ENCODE peak calls at places on chromosomes 5 and 9, in nine cellular contexts. Y, M, H, Z, P, U, T, F and Q are unnamed samples.
A peak's percentile ranks its signal among the peaks of the same experiment; 100 is the strongest.

GRCh38 chr5:158727771-158728311 is 371.9 kb downstream of the EBF1 start:
- DNase-seq in F (no peak), U (peak; percentile 9), M (no peak), H (no peak), P (no peak), Z (peak; percentile 1), T (no peak), Y (no peak), Q (no peak)

GRCh38 chr5:144273232-144274027 is 102.8 kb downstream of the KCTD16 start:
- DNase-seq in U (no peak), T (no peak), H (no peak), P (no peak), M (no peak), F (no peak), Z (no peak), Y (no peak), Q (no peak)

GRCh38 chr9:88659126-88659525 is 124.1 kb downstream of the NXNL2 start:
- DNase-seq in F (no peak), Y (no peak), M (no peak), T (no peak), U (no peak), Z (no peak), H (no peak), P (no peak), Q (no peak)

GRCh38 chr9:72396247-72397091 is 31.5 kb upstream of the ZFAND5 start:
- DNase-seq in H (no peak), M (peak; percentile 73), T (no peak), P (no peak), F (no peak), Y (no peak), Z (peak; percentile 54), U (peak; percentile 77), Q (peak; percentile 41)

GRCh38 chr5:146208916-146209522 is 5.6 kb downstream of the RBM27 start:
- DNase-seq in H (peak; percentile 26), F (no peak), T (no peak), Y (no peak), P (no peak), Z (no peak), M (no peak), U (no peak), Q (no peak)

GRCh38 chr9:107559499-107560086 is 70.0 kb upstream of the KLF4 start:
- DNase-seq in T (no peak), Y (no peak), H (no peak), U (no peak), Z (no peak), P (no peak), F (no peak), M (no peak), Q (no peak)

GRCh38 chr9:80839821-80840670 is 849.3 kb downstream of the TLE1 start:
- DNase-seq in T (no peak), U (no peak), Z (no peak), M (no peak), F (no peak), P (no peak), Y (no peak), H (no peak), Q (no peak)

GRCh38 chr5:13488254-13488931 is 456.1 kb downstream of the DNAH5 start:
- DNase-seq in Z (no peak), H (no peak), Y (no peak), T (no peak), F (no peak), P (no peak), M (no peak), U (no peak), Q (no peak)

GRCh38 chr9:136665111-136665703 is 2.5 kb downstream of the EGFL7 start:
- DNase-seq in Z (no peak), U (peak; percentile 28), T (no peak), M (no peak), H (peak; percentile 92), P (no peak), F (no peak), Y (no peak), Q (no peak)

GRCh38 chr9:10678010-10678409 is 65.2 kb upstream of the PTPRD start:
- DNase-seq in H (no peak), F (no peak), P (no peak), Y (no peak), T (no peak), M (no peak), U (no peak), Z (no peak), Q (no peak)

DNA sequence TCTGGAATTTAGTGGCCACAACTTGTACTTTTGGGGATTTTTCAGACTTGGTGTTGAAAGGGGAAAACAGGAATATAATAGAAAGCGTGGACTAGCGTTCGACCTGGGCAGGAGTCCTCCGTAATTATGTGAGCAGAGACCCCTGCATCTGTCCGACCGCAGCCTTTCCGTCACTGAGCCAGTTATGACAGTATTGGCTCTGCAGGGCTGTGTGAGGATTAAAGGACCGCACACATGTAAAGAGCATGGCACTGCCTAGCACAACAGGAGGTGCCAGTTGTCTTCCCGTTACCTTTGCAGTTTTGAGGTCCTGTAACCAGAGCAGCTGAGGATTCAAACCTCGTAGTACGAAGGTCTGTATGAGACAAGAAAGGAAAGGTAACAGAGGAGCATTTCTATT is 1.2 kb downstream of the B4GALT7 start:
- DNase-seq in T (no peak), H (no peak), Y (no peak), F (no peak), M (no peak), Z (no peak), U (no peak), P (no peak), Q (no peak)
- H3K4me3 ChIP-seq in T (no peak overlapping the region), H (peak overlapping the region; percentile 81), Y (peak overlapping the region; percentile 90), F (peak overlapping the region; percentile 92), M (peak overlapping the region; percentile 70), Z (peak overlapping the region; percentile 84), U (peak overlapping the region; percentile 90), P (peak overlapping the region; percentile 85), Q (peak overlapping the region; percentile 95)

GRCh38 chr5:99331061-99331460 is 402.3 kb upstream of the CHD1 start:
- DNase-seq in H (no peak), M (no peak), Y (no peak), P (no peak), T (no peak), F (no peak), Z (no peak), U (no peak), Q (no peak)

DNA sequence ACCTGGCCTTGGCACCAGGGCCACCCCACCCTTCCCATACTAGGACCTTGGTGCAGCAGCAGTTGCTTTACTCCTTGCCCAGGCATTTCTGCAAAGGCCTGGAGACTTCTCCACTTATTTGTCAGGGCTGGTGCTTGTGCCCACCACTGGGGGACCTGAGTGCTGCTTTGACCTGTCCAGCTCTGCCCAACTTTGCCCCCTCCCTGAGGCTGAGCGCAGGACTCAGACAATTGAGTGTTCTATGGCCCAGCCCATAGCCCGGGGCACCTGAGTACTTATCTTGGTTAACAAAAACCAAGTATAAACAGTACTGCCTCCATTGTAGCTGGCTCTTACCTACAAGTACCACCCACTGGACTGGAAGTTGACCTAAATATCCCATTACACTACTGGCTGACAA is 406.1 kb upstream of the CHD1 start:
- DNase-seq in Y (no peak), T (no peak), U (no peak), F (no peak), M (no peak), P (no peak), H (no peak), Z (no peak), Q (no peak)
- TF ChIP-seq MAX in Y (no peak), T (no peak), U (no peak), F (no peak), M (no peak), P (no peak), H (no peak), Z (no peak), Q (no peak)

DNA sequence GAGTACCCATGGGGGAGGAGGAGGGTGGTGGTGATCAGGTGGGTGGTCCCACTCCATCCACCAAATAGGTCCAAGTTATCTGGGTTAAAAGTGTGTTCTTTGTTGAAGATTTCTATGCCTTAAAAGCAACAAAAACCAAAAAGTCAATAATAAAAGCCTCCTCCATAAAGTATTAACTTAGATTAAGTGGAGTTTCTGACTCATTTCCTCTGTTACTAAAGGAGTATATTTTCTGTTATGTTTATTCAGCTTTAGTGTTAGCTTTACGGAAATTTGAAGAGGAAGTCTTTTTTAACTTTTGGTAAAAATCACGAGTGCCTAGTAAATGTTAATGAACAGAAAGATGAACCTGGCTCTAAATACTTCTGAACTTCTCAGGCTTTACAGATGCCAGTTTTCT is 17.8 kb downstream of the FBXO38 start:
- DNase-seq in T (no peak), Z (no peak), F (no peak), U (peak; percentile 89), H (no peak), P (no peak), Y (no peak), M (no peak), Q (no peak)
- H3K4me3 ChIP-seq in T (no peak overlapping the region), Z (no peak overlapping the region), F (no peak overlapping the region), U (peak overlapping the region; percentile 27), H (no peak overlapping the region), P (no peak overlapping the region), Y (no peak overlapping the region), M (no peak overlapping the region), Q (no peak overlapping the region)

DNA sequence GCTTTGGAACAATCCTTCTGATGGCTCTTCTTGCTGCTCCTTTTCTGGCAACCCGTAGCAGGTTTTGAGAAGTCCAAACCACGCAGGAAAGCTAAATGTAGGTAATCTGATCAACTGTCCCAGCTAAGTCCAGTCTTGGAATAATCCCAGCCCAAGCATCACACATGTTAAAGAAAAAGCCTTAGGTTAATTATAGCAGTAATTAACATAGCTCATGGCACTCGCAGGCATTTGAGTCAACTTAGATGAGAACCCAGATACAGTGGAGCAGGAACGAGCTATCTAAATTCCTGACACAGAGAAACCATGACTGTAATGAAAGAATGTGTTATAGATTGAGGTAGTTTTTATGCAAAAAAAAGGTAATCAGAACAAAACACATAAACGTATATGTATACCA is 844.8 kb downstream of the CDH9 start:
- DNase-seq in P (no peak), Z (no peak), H (no peak), Y (no peak), U (no peak), F (no peak), M (no peak), T (no peak), Q (no peak)
- TF ChIP-seq MAX in P (no peak), Z (no peak), H (no peak), Y (no peak), U (no peak), F (no peak), M (no peak), T (no peak), Q (no peak)

DNA sequence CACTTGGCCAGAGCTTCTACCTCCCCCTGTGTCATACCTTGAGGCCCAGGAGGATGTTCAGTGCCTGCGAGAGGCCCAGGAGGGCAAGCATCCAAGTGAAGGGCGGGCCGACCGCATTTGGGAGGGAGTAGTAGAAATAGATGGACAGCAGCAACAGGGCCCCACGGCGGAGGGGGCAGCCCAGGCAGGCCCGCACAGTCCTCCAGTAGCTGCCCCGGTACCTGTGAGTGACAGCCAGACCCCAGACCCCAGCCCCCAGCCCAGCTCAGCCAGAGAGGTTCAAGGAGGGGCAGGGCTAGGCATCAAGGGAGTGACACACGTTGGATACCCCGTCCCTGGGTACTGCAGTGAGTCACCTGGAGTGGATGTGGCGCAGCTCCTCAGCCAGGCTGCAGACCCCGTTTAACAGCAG is 1.4 kb downstream of the STING1 start:
- DNase-seq in P (no peak), F (peak; percentile 52), Y (no peak), Z (no peak), U (peak; percentile 10), H (peak; percentile 11), T (no peak), M (no peak), Q (peak; percentile 39)
- H3K4me3 ChIP-seq in P (peak overlapping the region; percentile 59), F (peak overlapping the region; percentile 58), Y (no peak overlapping the region), Z (no peak overlapping the region), U (peak overlapping the region; percentile 67), H (peak overlapping the region; percentile 69), T (no peak overlapping the region), M (no peak overlapping the region), Q (peak overlapping the region; percentile 75)

GRCh38 chr5:54673523-54674225 is 156.1 kb downstream of the SNX18 start:
- DNase-seq in Z (no peak), Y (no peak), T (no peak), H (no peak), F (no peak), M (no peak), U (no peak), P (peak; percentile 7), Q (peak; percentile 78)
- TF ChIP-seq MAX in Z (no peak), Y (no peak), T (no peak), H (no peak), F (no peak), M (no peak), U (no peak), P (no peak), Q (no peak)